ENCODE peak calls at places on chromosomes 1 and 21, in five cellular contexts. K is OCI-LY7, H is fibroblast of pulmonary artery, Z is fibroblast of the aortic adventitia, U is prostate gland. L is an unnamed sample.

GRCh38 chr1:163561570-163562295 is 240.0 kb downstream of the NUF2 start:
- DNase-seq in K (peak), Z (peak), U (no peak), H (peak), L (peak)

GRCh38 chr1:3510136-3510955 is 55.9 kb downstream of the ARHGEF16 start:
- DNase-seq in K (no peak), Z (peak), H (no peak), U (no peak), L (no peak)

GRCh38 chr1:36476945-36477344 is 5.8 kb downstream of the CSF3R start:
- DNase-seq in H (no peak), K (no peak), Z (no peak), U (no peak), L (no peak)

GRCh38 chr1:197912739-197913494 is 4.3 kb upstream of the LHX9 start:
- DNase-seq in K (no peak), U (no peak), H (no peak), Z (no peak), L (no peak)

GRCh38 chr1:24349891-24350290 is 30.7 kb downstream of the GRHL3 start:
- DNase-seq in K (no peak), U (no peak), Z (peak), H (no peak), L (peak)

GRCh38 chr21:20020032-20020431 is 978.2 kb upstream of the NCAM2 start:
- DNase-seq in Z (no peak), K (no peak), H (no peak), U (no peak), L (no peak)

GRCh38 chr1:177282976-177283375 is 112.2 kb downstream of the BRINP2 start:
- DNase-seq in Z (no peak), K (no peak), H (no peak), U (no peak), L (peak)

GRCh38 chr1:234322979-234323378 is 50.3 kb upstream of the COA6 start:
- DNase-seq in H (peak), U (peak), K (peak), Z (peak), L (peak)

GRCh38 chr1:53740621-53741105 is 1.7 kb upstream of the GLIS1 start:
- DNase-seq in K (no peak), H (peak), Z (peak), U (no peak), L (no peak)

GRCh38 chr21:33266050-33266783 is at the start of gene IL10RB:
- DNase-seq in Z (peak), K (peak), U (peak), H (peak), L (peak)

GRCh38 chr1:43370564-43370963 is 2.8 kb upstream of the ELOVL1 start:
- DNase-seq in H (no peak), Z (no peak), U (no peak), K (no peak), L (no peak)

GRCh38 chr1:223707270-223708000 is 4.9 kb upstream of the CAPN2 start:
- DNase-seq in K (no peak), H (peak), U (peak), Z (peak), L (peak)

GRCh38 chr21:46222436-46223116 is 6.0 kb downstream of the LSS start:
- DNase-seq in H (no peak), U (no peak), Z (no peak), K (no peak), L (no peak)

GRCh38 chr1:22257286-22258275 is 114.7 kb upstream of the WNT4 start:
- DNase-seq in H (no peak), U (peak), K (no peak), Z (no peak), L (no peak)

GRCh38 chr1:204089044-204089751 is 16.3 kb downstream of the SOX13 start:
- DNase-seq in H (peak), Z (no peak), K (no peak), U (peak), L (peak)

GRCh38 chr1:8202182-8202905 is 115.6 kb upstream of the SLC45A1 start:
- DNase-seq in Z (peak), H (peak), U (peak), K (no peak), L (peak)
- H3K4me3 ChIP-seq in Z (peak), H (peak), U (no peak), K (no peak), L (peak)

GRCh38 chr1:92899780-92900179 is 61.5 kb downstream of the DIPK1A start:
- DNase-seq in U (no peak), Z (no peak), K (no peak), H (no peak), L (no peak)

GRCh38 chr1:92902406-92902744 is 58.9 kb downstream of the DIPK1A start:
- DNase-seq in U (no peak), K (no peak), Z (no peak), H (no peak), L (no peak)

GRCh38 chr1:92903765-92904164 is 57.5 kb downstream of the DIPK1A start:
- DNase-seq in K (peak), H (no peak), Z (no peak), U (no peak), L (no peak)

GRCh38 chr1:92901699-92902405 is 59.4 kb downstream of the DIPK1A start:
- DNase-seq in U (no peak), H (no peak), Z (peak), K (no peak), L (no peak)

GRCh38 chr1:92900539-92900938 is 60.7 kb downstream of the DIPK1A start:
- DNase-seq in H (no peak), Z (no peak), K (no peak), U (no peak), L (no peak)
- TF ChIP-seq CTCF in H (no peak), Z (no peak), K (peak), U (no peak), L (no peak)

DNA sequence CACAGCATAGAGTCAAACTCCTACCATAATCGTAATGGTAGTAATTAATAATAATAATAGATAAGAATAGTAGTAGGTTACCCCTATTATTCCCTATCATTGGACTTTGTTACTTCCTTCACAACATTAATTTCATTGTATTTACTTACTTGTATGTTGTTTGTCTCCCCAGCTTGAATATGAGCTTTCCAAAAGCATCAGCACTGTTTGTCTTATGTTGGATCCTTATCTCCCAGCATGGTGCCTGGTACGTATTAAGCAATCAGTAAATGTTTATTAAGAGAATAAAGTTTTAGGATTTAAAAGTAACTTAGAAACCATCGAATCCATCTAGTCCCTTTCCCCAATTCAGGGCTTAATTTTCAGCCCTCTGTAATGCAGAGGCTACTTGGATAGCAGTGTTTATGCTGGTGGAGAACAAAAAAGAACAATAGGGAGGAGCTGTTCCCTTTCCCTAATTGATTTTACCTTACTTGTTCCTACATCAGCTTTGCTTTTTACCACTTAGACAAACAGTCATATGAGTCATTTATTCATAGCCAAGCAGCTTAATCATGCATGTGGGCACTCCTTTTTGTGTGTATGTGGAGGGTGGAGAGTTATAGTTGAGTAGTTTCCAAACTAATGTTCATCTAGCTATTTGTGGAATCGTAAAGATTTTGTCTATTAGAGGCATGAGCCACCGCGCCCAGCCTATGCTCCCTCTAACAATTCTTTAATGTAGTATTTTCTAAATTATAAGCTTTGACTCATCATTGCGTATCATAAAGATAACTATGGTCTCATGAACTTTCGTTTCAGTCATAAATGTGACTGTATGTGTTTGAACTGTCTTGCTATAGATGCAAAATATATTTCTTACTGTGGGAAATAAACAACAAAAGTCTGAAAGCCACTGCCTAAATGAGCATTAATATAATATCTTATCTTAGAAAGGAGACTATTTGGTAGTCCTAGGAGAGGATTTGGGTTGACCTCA is 20.9 kb upstream of the DR1 start:
- DNase-seq in U (no peak), K (no peak), H (peak), Z (peak), L (peak)
- H3K4me3 ChIP-seq in U (no peak), K (no peak), H (no peak), Z (no peak), L (no peak)

GRCh38 chr1:207264663-207265270 is 56.7 kb upstream of the CD55 start:
- DNase-seq in K (no peak), Z (no peak), H (no peak), U (no peak), L (no peak)

GRCh38 chr1:207261971-207262370 is 59.5 kb upstream of the CD55 start:
- DNase-seq in H (no peak), Z (no peak), K (no peak), U (no peak), L (peak)

GRCh38 chr1:207256869-207257268 is 64.6 kb upstream of the CD55 start:
- DNase-seq in H (no peak), U (no peak), Z (no peak), K (no peak), L (no peak)

GRCh38 chr1:207259391-207259790 is 62.1 kb upstream of the CD55 start:
- DNase-seq in Z (peak), U (no peak), H (peak), K (no peak), L (peak)
- TF ChIP-seq CTCF in Z (peak), U (peak), H (peak), K (no peak), L (peak)

DNA sequence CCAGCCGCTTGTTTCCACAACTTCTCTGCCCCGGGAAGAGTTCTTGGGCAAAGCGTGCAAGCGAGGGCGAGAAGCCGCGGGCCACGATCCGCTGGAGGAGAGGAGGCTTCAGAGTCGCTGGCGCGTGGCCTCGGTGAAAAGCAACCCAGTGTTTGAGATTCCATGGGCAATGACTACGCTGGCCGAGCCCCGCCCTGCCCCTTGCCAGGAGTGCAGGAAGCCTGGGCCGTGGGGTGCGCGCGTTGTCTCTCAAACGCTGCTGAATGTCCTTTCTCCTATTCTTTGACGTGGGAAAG is 27.5 kb downstream of the TRIM11 start:
- DNase-seq in H (no peak), Z (peak), K (no peak), U (no peak), L (peak)
- H3K4me3 ChIP-seq in H (peak), Z (peak), K (no peak), U (peak), L (peak)

GRCh38 chr1:106249365-106249764 is 807.1 kb upstream of the PRMT6 start:
- DNase-seq in K (no peak), Z (no peak), U (no peak), H (no peak), L (no peak)

GRCh38 chr1:106249810-106250209 is 806.7 kb upstream of the PRMT6 start:
- DNase-seq in H (no peak), Z (no peak), U (no peak), K (no peak), L (no peak)

DNA sequence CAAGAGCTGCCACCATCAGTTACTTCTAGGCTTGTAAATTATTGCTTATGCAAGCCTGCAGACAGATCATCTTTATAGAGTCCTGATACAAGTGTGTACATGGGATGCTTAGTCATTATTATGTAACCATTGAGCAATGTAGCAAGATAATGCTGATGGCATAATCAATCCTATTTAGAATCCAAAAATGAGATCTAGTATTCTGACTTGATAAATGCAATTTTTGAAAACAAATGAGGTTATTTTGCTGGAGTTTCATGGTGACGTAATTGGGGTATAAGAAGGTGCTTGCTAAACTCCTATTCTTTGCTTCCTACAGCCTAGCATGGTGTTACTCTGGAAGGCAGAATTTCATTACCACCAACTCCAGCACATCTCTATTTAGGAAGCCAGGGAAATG is 801.7 kb upstream of the PRMT6 start:
- DNase-seq in Z (no peak), U (no peak), K (no peak), H (peak), L (peak)
- TF ChIP-seq CTCF in Z (no peak), U (no peak), K (no peak), H (no peak), L (no peak)

DNA sequence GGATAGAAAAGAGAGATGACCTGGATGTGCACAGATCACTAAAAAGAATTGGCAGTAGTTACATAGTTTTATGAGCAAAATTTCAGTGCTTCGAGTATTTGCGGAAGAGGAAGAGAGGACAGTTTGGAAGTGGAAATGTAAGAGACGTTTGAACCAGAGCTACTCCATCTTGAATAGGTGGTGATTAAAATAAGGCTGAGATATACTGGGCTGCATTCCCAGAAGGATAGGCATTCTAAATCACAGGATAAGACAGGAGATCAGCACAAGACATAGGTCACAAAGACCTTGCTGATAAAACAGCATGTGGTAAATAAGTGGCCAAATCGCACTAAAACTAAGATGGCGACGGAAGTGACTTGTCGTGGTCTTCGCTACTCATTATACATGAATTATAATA is 453.3 kb downstream of the COL11A1 start:
- DNase-seq in Z (no peak), H (no peak), K (no peak), U (no peak), L (no peak)
- H3K4me3 ChIP-seq in Z (no peak), H (no peak), K (no peak), U (no peak), L (no peak)

L was measured in bronchial epithelial cell.